ENCODE peak calls at places on chromosomes 6 and 20, in eight cellular contexts. T is stimulated activated CD4-positive, alpha-beta T cell treated with anti-CD3 and anti-CD28 coated beads, Interleukin-4, amount 100 ng/mL, for 1 hour; K is lung; E is astrocyte of the cerebellum; J is mesendoderm; S is effector CD8-positive, alpha-beta T cell; W is astrocyte of the spinal cord; V is Kasumi-1. H is an unnamed sample.

GRCh38 chr20:36571564-36572504 is 1.6 kb upstream of the TGIF2 start:
- DNase-seq in T (no peak), K (no peak), E (no peak), J (peak; percentile 93), S (no peak), W (no peak), V (peak; percentile 17), H (no peak)

GRCh38 chr6:53065266-53066058 is at the start of gene FBXO9:
- DNase-seq in T (peak; percentile 76), K (peak; percentile 68), E (no peak), J (peak; percentile 46), S (peak; percentile 71), W (no peak), V (peak; percentile 51), H (no peak)

GRCh38 chr20:19850190-19850533 is 92.1 kb downstream of the RIN2 start:
- DNase-seq in T (no peak), K (no peak), E (no peak), J (no peak), S (no peak), W (no peak), V (no peak), H (no peak)

GRCh38 chr20:63097336-63097831 is 90.6 kb upstream of the BHLHE23 start:
- DNase-seq in T (no peak), K (no peak), E (no peak), J (no peak), S (no peak), W (no peak), V (no peak), H (no peak)

GRCh38 chr6:44500074-44500473 is 112.6 kb downstream of the CDC5L start:
- DNase-seq in T (no peak), K (no peak), E (no peak), J (no peak), S (no peak), W (no peak), V (no peak), H (no peak)

GRCh38 chr20:32333988-32334885 is 23.9 kb upstream of the ASXL1 start:
- DNase-seq in T (peak; percentile 53), K (peak; percentile 82), E (no peak), J (no peak), S (no peak), W (no peak), V (peak; percentile 20), H (no peak)

GRCh38 chr6:136723780-136724179 is 68.5 kb downstream of the MAP3K5 start:
- DNase-seq in T (peak; percentile 42), K (no peak), E (no peak), J (no peak), S (no peak), W (no peak), V (peak; percentile 52), H (no peak)

GRCh38 chr20:58131111-58131510 is 97.3 kb downstream of the ANKRD60 start:
- DNase-seq in T (no peak), K (no peak), E (peak; percentile 48), J (peak; percentile 32), S (no peak), W (peak; percentile 83), V (no peak), H (peak; percentile 57)

GRCh38 chr6:17987576-17988421 is at the start of gene KIF13A:
- DNase-seq in T (peak; percentile 32), K (peak; percentile 81), E (no peak), J (peak; percentile 58), S (no peak), W (peak; percentile 67), V (peak; percentile 9), H (peak; percentile 50)

GRCh38 chr20:18157102-18157501 is 19.4 kb downstream of the KAT14 start:
- DNase-seq in T (no peak), K (no peak), E (no peak), J (no peak), S (no peak), W (no peak), V (no peak), H (no peak)

GRCh38 chr6:33963351-33963750 is 159.5 kb upstream of the MLN start:
- DNase-seq in T (no peak), K (no peak), E (no peak), J (no peak), S (no peak), W (no peak), V (no peak), H (no peak)

GRCh38 chr6:81725127-81725526 is 27.4 kb downstream of the TENT5A start:
- DNase-seq in T (no peak), K (no peak), E (no peak), J (no peak), S (no peak), W (no peak), V (no peak), H (no peak)

GRCh38 chr6:122641818-122642217 is 31.6 kb downstream of the PKIB start:
- DNase-seq in T (no peak), K (no peak), E (no peak), J (no peak), S (no peak), W (no peak), V (no peak), H (no peak)

GRCh38 chr20:33394718-33395117 is 6.6 kb downstream of the CDK5RAP1 start:
- DNase-seq in T (no peak), K (no peak), E (no peak), J (no peak), S (no peak), W (no peak), V (no peak), H (no peak)

GRCh38 chr20:22339946-22340345 is 244.4 kb downstream of the FOXA2 start:
- DNase-seq in T (no peak), K (no peak), E (no peak), J (no peak), S (no peak), W (no peak), V (no peak), H (no peak)

GRCh38 chr6:41187924-41188886 is 12.7 kb downstream of the TREML2 start:
- DNase-seq in T (no peak), K (no peak), E (no peak), J (no peak), S (no peak), W (no peak), V (no peak), H (peak; percentile 70)

GRCh38 chr20:2799688-2800589 is 488 bp downstream of the CPXM1 start:
- DNase-seq in T (no peak), K (no peak), E (no peak), J (peak; percentile 65), S (no peak), W (peak; percentile 16), V (no peak), H (no peak)